ENCODE peak calls at places on chromosomes 7 and 10, in eight cellular contexts. E is RWPE2; W is AG04450; Y is NT2/D1; Z is activated T-helper 1 cell treated with anti-CD3 and anti-CD28 coated beads, Interleukin-2, amount 50 U/mL, for 16 hours; N is activated CD8-positive, alpha-beta memory T cell treated with anti-CD3 and anti-CD28 coated beads, Interleukin-2, amount 10 ng/mL, durations not matched to agents 7 days and 5 days; M is T follicular helper cell; J is NCI-H1436. O is an unnamed sample.

GRCh38 chr7:133936074-133936473 is 191.1 kb upstream of the LRGUK start:
- DNase-seq in J (no peak), E (no peak), Y (no peak), M (no peak), Z (no peak), N (no peak), W (no peak), O (no peak)

GRCh38 chr10:96236876-96237275 is 34.5 kb downstream of the BLNK start:
- DNase-seq in N (no peak), E (no peak), J (no peak), W (no peak), Y (no peak), M (no peak), Z (no peak), O (no peak)

GRCh38 chr10:50577681-50578350 is 45.9 kb downstream of the SGMS1 start:
- DNase-seq in J (no peak), E (no peak), Z (no peak), M (no peak), W (no peak), Y (no peak), N (no peak), O (peak)

GRCh38 chr10:130179640-130180039 is 43.4 kb downstream of the GLRX3 start:
- DNase-seq in J (peak), Y (peak), E (no peak), Z (no peak), M (no peak), W (peak), N (no peak), O (peak)

GRCh38 chr10:78805176-78805575 is 263.6 kb upstream of the ZMIZ1 start:
- DNase-seq in N (no peak), M (no peak), Y (no peak), W (peak), E (no peak), J (no peak), Z (no peak), O (no peak)

GRCh38 chr10:99874341-99875085 is 92.1 kb downstream of the ABCC2 start:
- DNase-seq in Y (no peak), N (no peak), M (no peak), Z (no peak), W (no peak), J (no peak), E (no peak), O (no peak)

GRCh38 chr10:20970044-20970443 is 72.9 kb upstream of the NEBL start:
- DNase-seq in Y (no peak), W (no peak), E (no peak), N (no peak), J (no peak), Z (no peak), M (no peak), O (no peak)

GRCh38 chr7:156747718-156748117 is 107.1 kb downstream of the RNF32 start:
- DNase-seq in Z (no peak), E (no peak), M (no peak), W (no peak), Y (no peak), J (no peak), N (no peak), O (no peak)

GRCh38 chr7:30252885-30253795 is 31.3 kb upstream of the ZNRF2 start:
- DNase-seq in Z (no peak), J (no peak), M (no peak), N (no peak), E (no peak), W (no peak), Y (no peak), O (peak)

GRCh38 chr7:49718755-49719154 is 54.7 kb upstream of the VWC2 start:
- DNase-seq in Z (no peak), J (no peak), E (no peak), M (no peak), Y (no peak), N (no peak), W (no peak), O (no peak)

GRCh38 chr7:122886357-122887081 is at the start of gene CADPS2:
- DNase-seq in E (peak), Y (peak), Z (no peak), M (no peak), N (no peak), W (peak), J (peak), O (peak)

GRCh38 chr7:23298141-23298851 is 843 bp upstream of the MALSU1 start:
- DNase-seq in E (no peak), J (no peak), Y (no peak), N (no peak), W (peak), Z (no peak), M (no peak), O (no peak)

GRCh38 chr7:154861589-154861988 is 141.3 kb downstream of the PAXIP1 start:
- DNase-seq in J (no peak), E (no peak), N (no peak), Y (no peak), M (no peak), W (no peak), Z (no peak), O (no peak)

GRCh38 chr7:151850484-151851159 is 26.3 kb downstream of the PRKAG2 start:
- DNase-seq in Y (no peak), N (no peak), M (no peak), E (peak), J (no peak), Z (no peak), W (no peak), O (no peak)

GRCh38 chr10:59580257-59580863 is 129.3 kb downstream of the SLC16A9 start:
- DNase-seq in W (peak), M (no peak), Y (no peak), J (no peak), N (no peak), Z (no peak), E (no peak), O (peak)